ENCODE peak calls at places on chromosomes 7 and 10, in six cellular contexts. One of them, this sample, is unnamed.

GRCh38 chr10:112962343-112962742 is 12.3 kb downstream of the TCF7L2 start:
- DNase-seq in heart left ventricle: no peak
- DNase-seq in astrocyte: no peak
- DNase-seq in uterus: no peak
- DNase-seq in AG10803: no peak
- DNase-seq in transverse colon: no peak
- DNase-seq in this sample: no peak

GRCh38 chr7:140564643-140565042 is 76.0 kb downstream of the DENND2A start:
- DNase-seq in heart left ventricle: no peak
- DNase-seq in astrocyte: peak
- DNase-seq in uterus: no peak
- DNase-seq in AG10803: no peak
- DNase-seq in transverse colon: no peak
- DNase-seq in this sample: no peak

GRCh38 chr10:89526396-89526795 is 9.0 kb downstream of the SLC16A12 start:
- DNase-seq in heart left ventricle: no peak
- DNase-seq in astrocyte: no peak
- DNase-seq in uterus: no peak
- DNase-seq in AG10803: peak
- DNase-seq in transverse colon: no peak
- DNase-seq in this sample: peak

GRCh38 chr10:93074137-93074596 is 474 bp downstream of the CYP26A1 start:
- DNase-seq in heart left ventricle: no peak
- DNase-seq in astrocyte: no peak
- DNase-seq in uterus: no peak
- DNase-seq in AG10803: no peak
- DNase-seq in transverse colon: no peak
- DNase-seq in this sample: no peak

GRCh38 chr7:77782383-77782782 is 15.9 kb downstream of the TMEM60 start:
- DNase-seq in heart left ventricle: no peak
- DNase-seq in astrocyte: no peak
- DNase-seq in uterus: no peak
- DNase-seq in AG10803: no peak
- DNase-seq in transverse colon: no peak
- DNase-seq in this sample: no peak

GRCh38 chr10:108465871-108466641 is 1301.5 kb upstream of the SORCS1 start:
- DNase-seq in heart left ventricle: peak
- DNase-seq in astrocyte: peak
- DNase-seq in uterus: peak
- DNase-seq in AG10803: peak
- DNase-seq in transverse colon: peak
- DNase-seq in this sample: no peak

GRCh38 chr10:8992009-8992408 is 937.5 kb downstream of the GATA3 start:
- DNase-seq in heart left ventricle: no peak
- DNase-seq in astrocyte: no peak
- DNase-seq in uterus: no peak
- DNase-seq in AG10803: no peak
- DNase-seq in transverse colon: no peak
- DNase-seq in this sample: no peak

GRCh38 chr7:158957507-158957900 is 101.1 kb downstream of the DYNC2I1 start:
- DNase-seq in heart left ventricle: no peak
- DNase-seq in astrocyte: no peak
- DNase-seq in uterus: no peak
- DNase-seq in AG10803: no peak
- DNase-seq in transverse colon: no peak
- DNase-seq in this sample: no peak

GRCh38 chr10:74058071-74058470 is 60.2 kb downstream of the VCL start:
- DNase-seq in heart left ventricle: no peak
- DNase-seq in astrocyte: no peak
- DNase-seq in uterus: no peak
- DNase-seq in AG10803: no peak
- DNase-seq in transverse colon: no peak
- DNase-seq in this sample: no peak

GRCh38 chr10:61047788-61048560 is 104.0 kb upstream of the RHOBTB1 start:
- DNase-seq in heart left ventricle: no peak
- DNase-seq in astrocyte: no peak
- DNase-seq in uterus: no peak
- DNase-seq in AG10803: no peak
- DNase-seq in transverse colon: no peak
- DNase-seq in this sample: no peak

GRCh38 chr10:43265799-43266721 is 805 bp downstream of the RASGEF1A start:
- DNase-seq in heart left ventricle: no peak
- DNase-seq in astrocyte: no peak
- DNase-seq in uterus: no peak
- DNase-seq in AG10803: no peak
- DNase-seq in transverse colon: peak
- DNase-seq in this sample: no peak

GRCh38 chr7:112449353-112449752 is 907 bp upstream of the IFRD1 start:
- DNase-seq in heart left ventricle: no peak
- DNase-seq in astrocyte: peak
- DNase-seq in uterus: no peak
- DNase-seq in AG10803: no peak
- DNase-seq in transverse colon: peak
- DNase-seq in this sample: peak
- H3K4me3 ChIP-seq in heart left ventricle: peak
- H3K4me3 ChIP-seq in astrocyte: peak
- H3K4me3 ChIP-seq in uterus: no peak
- H3K4me3 ChIP-seq in AG10803: peak
- H3K4me3 ChIP-seq in transverse colon: no peak
- H3K4me3 ChIP-seq in this sample: peak

GRCh38 chr7:48192996-48193395 is 21.7 kb downstream of the ABCA13 start:
- DNase-seq in heart left ventricle: no peak
- DNase-seq in astrocyte: no peak
- DNase-seq in uterus: no peak
- DNase-seq in AG10803: no peak
- DNase-seq in transverse colon: no peak
- DNase-seq in this sample: no peak

GRCh38 chr7:48183965-48184364 is 12.7 kb downstream of the ABCA13 start:
- DNase-seq in heart left ventricle: no peak
- DNase-seq in astrocyte: no peak
- DNase-seq in uterus: no peak
- DNase-seq in AG10803: no peak
- DNase-seq in transverse colon: no peak
- DNase-seq in this sample: no peak

GRCh38 chr7:48183370-48183743 is 12.1 kb downstream of the ABCA13 start:
- DNase-seq in heart left ventricle: no peak
- DNase-seq in astrocyte: peak
- DNase-seq in uterus: no peak
- DNase-seq in AG10803: peak
- DNase-seq in transverse colon: no peak
- DNase-seq in this sample: peak

GRCh38 chr7:48193421-48193820 is 22.2 kb downstream of the ABCA13 start:
- DNase-seq in heart left ventricle: no peak
- DNase-seq in astrocyte: no peak
- DNase-seq in uterus: no peak
- DNase-seq in AG10803: no peak
- DNase-seq in transverse colon: no peak
- DNase-seq in this sample: no peak

DNA sequence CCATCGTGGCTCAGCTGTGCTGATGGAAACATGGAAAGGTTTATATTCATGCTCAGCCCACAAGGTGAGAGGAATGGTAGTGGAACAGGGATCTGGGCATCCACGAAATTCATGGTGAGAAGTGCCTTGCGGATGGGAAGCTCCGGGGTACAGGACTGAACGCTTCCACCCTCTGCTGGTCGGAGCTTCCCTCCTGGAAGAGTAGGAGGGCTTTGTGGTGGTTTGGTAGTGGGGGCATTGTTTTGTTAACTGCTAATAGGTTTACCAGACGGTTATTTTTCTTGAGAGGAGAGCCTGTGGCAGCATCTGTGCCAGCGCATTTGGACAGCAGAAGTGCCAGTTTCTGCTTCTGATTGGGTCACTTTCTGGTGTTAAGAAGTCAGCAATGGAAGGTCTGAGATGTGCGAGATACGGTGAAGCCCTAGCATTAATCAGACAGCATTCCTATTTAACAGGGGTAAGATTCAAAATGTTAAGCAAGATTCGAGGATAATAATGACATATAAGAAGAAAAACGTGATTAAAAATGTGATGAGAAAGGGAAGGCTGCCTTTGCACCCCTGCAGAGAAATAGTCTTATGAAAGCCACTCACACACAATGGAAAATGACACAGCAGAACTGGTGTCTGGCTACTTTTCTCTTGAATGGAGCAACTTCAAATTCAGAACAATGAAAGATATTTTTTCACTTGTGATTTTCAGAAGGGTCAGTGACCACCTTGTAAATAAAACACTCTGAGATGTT is 17.7 kb downstream of the ABCA13 start:
- DNase-seq in heart left ventricle: no peak
- DNase-seq in astrocyte: peak
- DNase-seq in uterus: no peak
- DNase-seq in AG10803: peak
- DNase-seq in transverse colon: no peak
- DNase-seq in this sample: peak
- TF ChIP-seq CTCF in heart left ventricle: no peak
- TF ChIP-seq CTCF in astrocyte: no peak
- TF ChIP-seq CTCF in uterus: no peak
- TF ChIP-seq CTCF in AG10803: no peak
- TF ChIP-seq CTCF in transverse colon: no peak
- TF ChIP-seq CTCF in this sample: no peak

GRCh38 chr7:154441811-154442210 is 389.6 kb downstream of the DPP6 start:
- DNase-seq in heart left ventricle: no peak
- DNase-seq in astrocyte: no peak
- DNase-seq in uterus: no peak
- DNase-seq in AG10803: no peak
- DNase-seq in transverse colon: no peak
- DNase-seq in this sample: no peak
- H3K4me3 ChIP-seq in heart left ventricle: no peak
- H3K4me3 ChIP-seq in astrocyte: no peak
- H3K4me3 ChIP-seq in uterus: no peak
- H3K4me3 ChIP-seq in AG10803: no peak
- H3K4me3 ChIP-seq in transverse colon: no peak
- H3K4me3 ChIP-seq in this sample: no peak

GRCh38 chr7:134016942-134017303 is 110.2 kb upstream of the LRGUK start:
- DNase-seq in heart left ventricle: no peak
- DNase-seq in astrocyte: no peak
- DNase-seq in uterus: no peak
- DNase-seq in AG10803: no peak
- DNase-seq in transverse colon: no peak
- DNase-seq in this sample: no peak
- TF ChIP-seq CTCF in heart left ventricle: no peak
- TF ChIP-seq CTCF in astrocyte: no peak
- TF ChIP-seq CTCF in uterus: no peak
- TF ChIP-seq CTCF in AG10803: no peak
- TF ChIP-seq CTCF in transverse colon: no peak
- TF ChIP-seq CTCF in this sample: no peak

GRCh38 chr7:14859267-14859666 is 43.3 kb downstream of the DGKB start:
- DNase-seq in heart left ventricle: no peak
- DNase-seq in astrocyte: no peak
- DNase-seq in uterus: no peak
- DNase-seq in AG10803: no peak
- DNase-seq in transverse colon: no peak
- DNase-seq in this sample: no peak
- H3K4me3 ChIP-seq in heart left ventricle: no peak
- H3K4me3 ChIP-seq in astrocyte: no peak
- H3K4me3 ChIP-seq in uterus: no peak
- H3K4me3 ChIP-seq in AG10803: no peak
- H3K4me3 ChIP-seq in transverse colon: no peak
- H3K4me3 ChIP-seq in this sample: no peak

GRCh38 chr7:82740246-82740848 is 296.8 kb upstream of the CACNA2D1 start:
- DNase-seq in heart left ventricle: peak
- DNase-seq in astrocyte: peak
- DNase-seq in uterus: no peak
- DNase-seq in AG10803: peak
- DNase-seq in transverse colon: peak
- DNase-seq in this sample: peak
- TF ChIP-seq CTCF in heart left ventricle: no peak
- TF ChIP-seq CTCF in astrocyte: peak
- TF ChIP-seq CTCF in uterus: no peak
- TF ChIP-seq CTCF in AG10803: peak
- TF ChIP-seq CTCF in transverse colon: peak
- TF ChIP-seq CTCF in this sample: peak

DNA sequence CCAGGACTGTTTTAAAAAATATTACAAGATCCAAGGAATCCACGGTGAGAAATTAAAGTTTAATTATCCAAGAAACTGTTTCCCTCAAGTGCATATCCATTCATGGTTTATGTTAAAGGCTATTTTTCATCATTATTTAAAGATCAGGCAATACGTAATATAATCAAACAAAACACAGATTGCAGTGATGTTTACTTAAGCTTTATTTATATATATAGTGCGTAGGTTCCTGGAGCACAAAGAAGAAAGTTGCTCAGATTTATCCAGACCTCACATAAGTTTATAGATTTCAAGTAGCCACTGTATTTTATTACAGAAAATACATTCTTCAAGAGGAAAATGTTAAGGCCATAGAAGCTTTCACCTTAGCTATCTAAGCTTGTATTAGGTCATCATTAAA is 210.0 kb upstream of the KLF14 start:
- DNase-seq in heart left ventricle: no peak
- DNase-seq in astrocyte: no peak
- DNase-seq in uterus: no peak
- DNase-seq in AG10803: no peak
- DNase-seq in transverse colon: no peak
- DNase-seq in this sample: no peak
- H3K4me3 ChIP-seq in heart left ventricle: peak
- H3K4me3 ChIP-seq in astrocyte: peak
- H3K4me3 ChIP-seq in uterus: peak
- H3K4me3 ChIP-seq in AG10803: no peak
- H3K4me3 ChIP-seq in transverse colon: no peak
- H3K4me3 ChIP-seq in this sample: no peak

DNA sequence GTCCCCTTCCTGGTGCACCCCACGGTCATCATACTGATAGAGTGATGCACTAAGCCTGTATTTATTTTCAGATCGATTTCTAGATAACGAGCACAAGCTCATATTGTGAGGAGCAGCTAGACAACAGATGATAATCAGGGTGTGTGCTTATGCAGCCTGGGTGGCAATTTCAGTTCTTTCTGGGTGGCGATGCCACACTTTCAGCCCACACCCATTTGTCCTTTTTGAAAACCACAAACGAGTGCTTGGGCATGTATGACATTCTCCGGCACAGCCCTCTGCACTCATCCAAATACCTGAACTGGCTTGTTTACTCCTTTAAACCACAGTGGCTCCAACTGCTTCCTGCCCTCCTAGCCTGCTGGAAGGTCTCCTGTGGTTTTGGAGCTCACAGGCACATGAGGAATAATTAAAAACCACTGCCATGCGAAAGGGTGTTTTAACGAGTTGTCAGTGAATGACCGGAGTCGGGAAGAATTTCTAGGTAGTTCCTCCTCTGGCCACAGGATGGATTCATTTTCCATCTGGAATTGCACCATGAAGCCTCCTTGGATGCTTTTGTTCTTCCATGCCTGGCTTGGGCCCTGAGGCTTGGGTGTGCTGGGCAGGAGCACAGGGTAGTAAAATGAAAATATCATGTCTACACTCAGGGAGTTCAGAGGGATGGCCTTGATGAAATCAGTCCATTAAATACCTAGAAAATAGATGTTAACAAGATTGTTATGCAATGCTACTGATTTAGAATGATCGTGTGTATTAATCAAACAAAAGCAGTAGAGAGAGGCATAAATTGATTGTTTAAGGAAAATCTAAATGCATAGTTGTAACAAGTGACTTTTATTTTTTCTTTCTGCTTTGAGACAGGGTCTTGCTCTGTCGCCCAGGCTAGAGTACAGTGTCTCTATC is 52.4 kb upstream of the ITGB1 start:
- DNase-seq in heart left ventricle: no peak
- DNase-seq in astrocyte: peak
- DNase-seq in uterus: no peak
- DNase-seq in AG10803: peak
- DNase-seq in transverse colon: no peak
- DNase-seq in this sample: peak
- TF ChIP-seq CTCF in heart left ventricle: no peak
- TF ChIP-seq CTCF in astrocyte: peak
- TF ChIP-seq CTCF in uterus: no peak
- TF ChIP-seq CTCF in AG10803: peak
- TF ChIP-seq CTCF in transverse colon: peak
- TF ChIP-seq CTCF in this sample: peak

This sample was measured in fibroblast of the aortic adventitia.